ENCODE peak calls at places on chromosomes 16 and 17, in five cellular contexts. C, G, Y, F and P are unnamed samples. For H3K4me1, the result is how much of the 10 kb centered on the place peaks cover.

GRCh38 chr16:89345663-89346150 is 128.2 kb downstream of the ZNF778 start:
- DNase-seq in C (no peak), G (peak), Y (no peak), F (no peak), P (no peak)

GRCh38 chr17:45302649-45303173 is 14.1 kb downstream of the MAP3K14 start:
- DNase-seq in C (no peak), G (no peak), Y (peak), F (peak), P (peak)

GRCh38 chr16:58264961-58265479 is 29.8 kb downstream of the PRSS54 start:
- DNase-seq in C (peak), G (no peak), Y (peak), F (no peak), P (no peak)

GRCh38 chr17:42184717-42185496 is at the start of gene HCRT:
- DNase-seq in C (no peak), G (no peak), Y (no peak), F (no peak), P (no peak)

GRCh38 chr16:88877564-88878289 is 11.3 kb upstream of the PABPN1L start:
- DNase-seq in C (no peak), G (no peak), Y (no peak), F (no peak), P (no peak)

GRCh38 chr16:81765111-81765919 is 13.8 kb upstream of the PLCG2 start:
- DNase-seq in C (no peak), G (no peak), Y (no peak), F (no peak), P (no peak)

GRCh38 chr16:3866703-3867431 is 13.6 kb downstream of the CREBBP start:
- DNase-seq in C (no peak), G (no peak), Y (no peak), F (no peak), P (no peak)

GRCh38 chr16:77912617-77913016 is 109.7 kb upstream of the CLEC3A start:
- DNase-seq in C (no peak), G (no peak), Y (no peak), F (no peak), P (no peak)

GRCh38 chr16:89264800-89265550 is 47.5 kb downstream of the ZNF778 start:
- DNase-seq in C (no peak), G (no peak), Y (no peak), F (no peak), P (no peak)

GRCh38 chr17:28726396-28726911 is 421 bp upstream of the TLCD1 start:
- DNase-seq in C (no peak), G (peak), Y (no peak), F (no peak), P (peak)

GRCh38 chr16:588639-588888 is 1.3 kb upstream of the RAB40C start:
- DNase-seq in C (no peak), G (no peak), Y (peak), F (no peak), P (peak)

GRCh38 chr16:22425036-22425801 is 50.8 kb upstream of the CDR2 start:
- DNase-seq in C (no peak), G (no peak), Y (peak), F (peak), P (no peak)

GRCh38 chr16:78665373-78665772 is 565.9 kb downstream of the WWOX start:
- DNase-seq in C (no peak), G (no peak), Y (no peak), F (no peak), P (no peak)

GRCh38 chr16:1823821-1824220 is 2.8 kb downstream of the HAGH start:
- DNase-seq in C (peak), G (peak), Y (peak), F (peak), P (peak)

GRCh38 chr16:66451548-66451947 is 24.5 kb downstream of the BEAN1 start:
- DNase-seq in C (no peak), G (no peak), Y (no peak), F (no peak), P (no peak)

GRCh38 chr16:66653581-66654350 is 42.8 kb downstream of the CMTM4 start:
- DNase-seq in C (no peak), G (no peak), Y (no peak), F (no peak), P (peak)

GRCh38 chr16:4511441-4512082 is 27.0 kb downstream of the CDIP1 start:
- DNase-seq in C (peak), G (peak), Y (peak), F (peak), P (peak)

GRCh38 chr16:71214771-71215381 is 15.6 kb downstream of the HYDIN start:
- DNase-seq in C (no peak), G (no peak), Y (no peak), F (no peak), P (peak)

GRCh38 chr16:27424772-27425498 is 23.0 kb downstream of the IL21R start:
- DNase-seq in C (no peak), G (no peak), Y (no peak), F (no peak), P (no peak)

GRCh38 chr16:56475226-56475625 is 23.9 kb downstream of the OGFOD1 start:
- DNase-seq in C (no peak), G (no peak), Y (no peak), F (no peak), P (no peak)

GRCh38 chr16:15654591-15654990 is 4.5 kb downstream of the NDE1 start:
- DNase-seq in C (no peak), G (no peak), Y (no peak), F (no peak), P (no peak)

GRCh38 chr16:47848481-47849109 is 307.2 kb downstream of the ABCC12 start:
- DNase-seq in C (no peak), G (no peak), Y (no peak), F (no peak), P (peak)

GRCh38 chr16:80447263-80447662 is 93.5 kb upstream of the DYNLRB2 start:
- DNase-seq in C (no peak), G (no peak), Y (no peak), F (no peak), P (no peak)
- TF ChIP-seq CTCF in C (no peak), G (no peak), Y (no peak), F (no peak), P (no peak)

DNA sequence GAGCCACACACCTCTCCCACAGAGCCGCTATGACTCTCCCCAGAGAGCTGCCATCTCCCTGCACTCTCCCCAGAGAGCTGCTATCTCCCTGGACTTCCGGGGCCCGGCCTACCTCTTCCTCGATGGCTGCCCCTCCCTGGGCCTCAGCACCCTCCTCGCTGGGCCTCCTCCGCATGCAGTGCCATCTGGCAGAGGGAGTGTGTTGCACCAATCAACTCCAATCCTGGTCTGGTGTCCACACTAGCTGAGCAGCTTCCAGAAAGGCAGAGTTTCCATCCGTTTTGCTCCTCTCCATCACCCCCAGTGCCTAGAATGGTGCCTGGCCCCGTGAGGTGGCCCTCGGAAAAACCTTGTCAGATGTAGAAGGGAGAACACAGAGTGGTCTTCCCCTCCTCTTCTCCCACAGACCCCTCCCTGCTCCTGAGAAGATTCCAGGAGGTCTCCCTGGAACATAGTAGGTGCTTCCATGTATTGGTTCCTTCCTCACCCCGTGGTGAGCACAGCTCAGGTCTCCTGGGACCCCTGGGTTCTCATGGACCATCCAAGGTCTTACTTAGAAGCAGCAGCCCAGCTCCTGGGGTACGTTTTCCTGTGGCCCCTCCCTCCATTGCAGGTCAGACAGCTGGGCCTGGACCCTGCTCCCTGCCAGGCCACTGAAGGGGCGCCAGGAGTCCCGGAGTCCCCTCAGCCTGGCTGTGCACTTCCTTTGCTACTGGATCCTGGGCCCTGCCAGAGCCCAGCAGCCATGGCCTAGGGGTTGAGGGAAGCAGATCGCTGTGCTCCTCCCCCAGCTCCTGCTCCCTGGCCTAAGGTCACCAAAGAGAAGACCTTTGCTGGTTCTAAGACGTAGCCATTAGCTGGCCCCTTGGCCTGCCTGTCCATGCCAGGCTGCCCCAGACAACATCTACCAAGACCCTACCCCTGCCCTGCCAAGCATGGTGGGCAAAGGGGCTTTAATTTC is 233.8 kb upstream of the GSE1 start:
- DNase-seq in C (peak), G (no peak), Y (no peak), F (no peak), P (no peak)
- H3K4me1 ChIP-seq in C (half or more), G (under half), Y (half or more), F (half or more), P (under half)

GRCh38 chr17:60315650-60316049 is 76.3 kb downstream of the USP32 start:
- DNase-seq in C (peak), G (no peak), Y (no peak), F (no peak), P (no peak)
- TF ChIP-seq CTCF in C (peak), G (no peak), Y (no peak), F (no peak), P (peak)

DNA sequence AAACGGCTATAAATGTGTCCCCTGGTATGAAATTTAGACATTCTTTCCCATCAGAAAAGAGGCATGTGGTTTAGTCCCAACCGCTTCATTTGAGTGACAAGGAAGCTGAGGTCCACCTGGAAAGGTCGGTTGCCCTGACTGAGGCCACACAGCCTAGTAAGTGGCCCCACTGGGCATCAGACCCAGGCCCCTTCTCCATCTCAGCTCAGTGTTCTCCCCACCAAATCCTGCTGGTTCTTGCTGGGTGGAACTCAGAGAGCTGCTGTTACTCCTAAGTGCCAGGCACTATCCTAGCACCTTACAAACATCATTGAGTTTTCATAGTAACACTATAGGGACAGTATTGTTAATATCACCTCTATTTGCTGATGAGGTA is 153.5 kb downstream of the SOCS1 start:
- DNase-seq in C (no peak), G (no peak), Y (no peak), F (no peak), P (no peak)
- H3K4me1 ChIP-seq in C (half or more), G (under half), Y (under half), F (half or more), P (under half)

GRCh38 chr16:10949424-10949970 is 5.1 kb downstream of the CLEC16A start:
- DNase-seq in C (no peak), G (no peak), Y (no peak), F (no peak), P (no peak)
- TF ChIP-seq CTCF in C (no peak), G (no peak), Y (no peak), F (no peak), P (no peak)

GRCh38 chr16:53211253-53211652 is 156.5 kb downstream of the CHD9 start:
- DNase-seq in C (no peak), G (no peak), Y (no peak), F (no peak), P (no peak)
- H3K4me1 ChIP-seq in C (under half), G (under half), Y (half or more), F (half or more), P (under half)

GRCh38 chr16:87150359-87151280 is 166.6 kb downstream of the C16orf95 start:
- DNase-seq in C (no peak), G (no peak), Y (no peak), F (no peak), P (no peak)

GRCh38 chr16:87146676-87147075 is 170.5 kb downstream of the C16orf95 start:
- DNase-seq in C (no peak), G (no peak), Y (no peak), F (no peak), P (peak)

GRCh38 chr16:87145181-87146176 is 171.7 kb downstream of the C16orf95 start:
- DNase-seq in C (peak), G (no peak), Y (peak), F (no peak), P (peak)

GRCh38 chr16:87152221-87152755 is 164.9 kb downstream of the C16orf95 start:
- DNase-seq in C (no peak), G (no peak), Y (no peak), F (no peak), P (no peak)

GRCh38 chr16:87149051-87149450 is 168.1 kb downstream of the C16orf95 start:
- DNase-seq in C (no peak), G (no peak), Y (no peak), F (no peak), P (no peak)
- TF ChIP-seq CTCF in C (no peak), G (no peak), Y (no peak), F (no peak), P (no peak)

GRCh38 chr16:17346774-17347569 is 123.8 kb downstream of the XYLT1 start:
- DNase-seq in C (no peak), G (no peak), Y (no peak), F (no peak), P (no peak)
- H3K4me1 ChIP-seq in C (under half), G (under half), Y (under half), F (half or more), P (under half)

DNA sequence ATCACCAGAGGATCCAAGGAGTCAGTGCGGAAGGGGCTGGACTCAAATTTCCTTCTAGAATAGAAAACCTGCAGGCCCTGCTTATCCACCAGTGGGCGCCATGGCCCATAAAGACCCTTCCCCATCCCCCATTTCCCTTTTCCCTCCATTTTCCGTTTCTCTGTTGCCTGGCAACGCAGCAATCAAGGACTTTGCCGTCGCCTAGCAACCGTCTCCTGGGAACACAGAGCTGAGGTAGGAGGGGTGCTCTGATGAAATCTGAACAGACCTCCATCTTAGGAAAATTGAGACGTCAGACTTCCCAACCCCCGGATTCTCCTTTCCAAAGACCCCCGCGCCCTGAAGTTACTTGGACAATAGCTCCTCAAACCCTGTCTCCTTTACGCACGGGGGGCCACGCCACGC is 5.7 kb downstream of the DLG4 start:
- DNase-seq in C (peak), G (peak), Y (peak), F (peak), P (peak)
- TF ChIP-seq CTCF in C (peak), G (peak), Y (no peak), F (peak), P (peak)